ENCODE peak calls at places on chromosomes 1 and 21, in five cellular contexts. One of them, this sample, is unnamed.

GRCh38 chr1:12188115-12188514 is 21.3 kb downstream of the TNFRSF1B start:
- DNase-seq in epithelial cell of proximal tubule: no peak
- DNase-seq in CD8-positive, alpha-beta memory T cell: no peak
- DNase-seq in GM12865: no peak
- DNase-seq in epithelial cell of esophagus: no peak
- DNase-seq in this sample: no peak

GRCh38 chr1:23254584-23254983 is 37.3 kb upstream of the HTR1D start:
- DNase-seq in epithelial cell of proximal tubule: no peak
- DNase-seq in CD8-positive, alpha-beta memory T cell: no peak
- DNase-seq in GM12865: no peak
- DNase-seq in epithelial cell of esophagus: no peak
- DNase-seq in this sample: no peak

GRCh38 chr1:201508809-201509208 is 1.9 kb upstream of the CSRP1 start:
- DNase-seq in epithelial cell of proximal tubule: no peak
- DNase-seq in CD8-positive, alpha-beta memory T cell: no peak
- DNase-seq in GM12865: no peak
- DNase-seq in epithelial cell of esophagus: peak; percentile 29
- DNase-seq in this sample: no peak

GRCh38 chr1:79815115-79815514 is 808.6 kb upstream of the ADGRL4 start:
- DNase-seq in epithelial cell of proximal tubule: no peak
- DNase-seq in CD8-positive, alpha-beta memory T cell: no peak
- DNase-seq in GM12865: no peak
- DNase-seq in epithelial cell of esophagus: no peak
- DNase-seq in this sample: no peak

GRCh38 chr1:85579619-85580018 is 942 bp upstream of the CCN1 start:
- DNase-seq in epithelial cell of proximal tubule: no peak
- DNase-seq in CD8-positive, alpha-beta memory T cell: no peak
- DNase-seq in GM12865: no peak
- DNase-seq in epithelial cell of esophagus: no peak
- DNase-seq in this sample: peak; percentile 66

GRCh38 chr1:45974541-45975269 is 157.7 kb downstream of the PIK3R3 start:
- DNase-seq in epithelial cell of proximal tubule: no peak
- DNase-seq in CD8-positive, alpha-beta memory T cell: no peak
- DNase-seq in GM12865: no peak
- DNase-seq in epithelial cell of esophagus: peak; percentile 81
- DNase-seq in this sample: no peak

GRCh38 chr1:48061162-48062136 is 64.3 kb upstream of the TRABD2B start:
- DNase-seq in epithelial cell of proximal tubule: no peak
- DNase-seq in CD8-positive, alpha-beta memory T cell: no peak
- DNase-seq in GM12865: peak; percentile 44
- DNase-seq in epithelial cell of esophagus: peak; percentile 68
- DNase-seq in this sample: peak; percentile 13

GRCh38 chr1:198492872-198493271 is 47.6 kb downstream of the ATP6V1G3 start:
- DNase-seq in epithelial cell of proximal tubule: no peak
- DNase-seq in CD8-positive, alpha-beta memory T cell: no peak
- DNase-seq in GM12865: no peak
- DNase-seq in epithelial cell of esophagus: peak; percentile 54
- DNase-seq in this sample: peak; percentile 59

GRCh38 chr1:1044455-1044854 is 24.5 kb downstream of the AGRN start:
- DNase-seq in epithelial cell of proximal tubule: no peak
- DNase-seq in CD8-positive, alpha-beta memory T cell: no peak
- DNase-seq in GM12865: no peak
- DNase-seq in epithelial cell of esophagus: no peak
- DNase-seq in this sample: no peak

GRCh38 chr1:154971341-154971998 is 923 bp upstream of the SHC1 start:
- DNase-seq in epithelial cell of proximal tubule: no peak
- DNase-seq in CD8-positive, alpha-beta memory T cell: no peak
- DNase-seq in GM12865: no peak
- DNase-seq in epithelial cell of esophagus: peak; percentile 85
- DNase-seq in this sample: no peak

GRCh38 chr1:31576201-31576669 is at the start of gene TINAGL1:
- DNase-seq in epithelial cell of proximal tubule: no peak
- DNase-seq in CD8-positive, alpha-beta memory T cell: no peak
- DNase-seq in GM12865: no peak
- DNase-seq in epithelial cell of esophagus: peak; percentile 83
- DNase-seq in this sample: no peak

GRCh38 chr1:41239988-41240610 is 2.0 kb downstream of the SCMH1 start:
- DNase-seq in epithelial cell of proximal tubule: peak; percentile 35
- DNase-seq in CD8-positive, alpha-beta memory T cell: no peak
- DNase-seq in GM12865: peak; percentile 63
- DNase-seq in epithelial cell of esophagus: peak; percentile 56
- DNase-seq in this sample: peak; percentile 19

GRCh38 chr1:159279754-159280153 is 22.4 kb upstream of the FCER1A start:
- DNase-seq in epithelial cell of proximal tubule: no peak
- DNase-seq in CD8-positive, alpha-beta memory T cell: no peak
- DNase-seq in GM12865: no peak
- DNase-seq in epithelial cell of esophagus: no peak
- DNase-seq in this sample: no peak

GRCh38 chr1:233664254-233664653 is 50.3 kb downstream of the KCNK1 start:
- DNase-seq in epithelial cell of proximal tubule: no peak
- DNase-seq in CD8-positive, alpha-beta memory T cell: no peak
- DNase-seq in GM12865: no peak
- DNase-seq in epithelial cell of esophagus: peak; percentile 61
- DNase-seq in this sample: no peak

GRCh38 chr1:22772054-22772453 is 61.4 kb downstream of the EPHB2 start:
- DNase-seq in epithelial cell of proximal tubule: no peak
- DNase-seq in CD8-positive, alpha-beta memory T cell: no peak
- DNase-seq in GM12865: no peak
- DNase-seq in epithelial cell of esophagus: no peak
- DNase-seq in this sample: no peak

GRCh38 chr1:209653915-209654351 is 1.7 kb upstream of the LAMB3 start:
- DNase-seq in epithelial cell of proximal tubule: no peak
- DNase-seq in CD8-positive, alpha-beta memory T cell: no peak
- DNase-seq in GM12865: no peak
- DNase-seq in epithelial cell of esophagus: peak; percentile 91
- DNase-seq in this sample: no peak

GRCh38 chr1:24090736-24091135 is 21.2 kb downstream of the MYOM3 start:
- DNase-seq in epithelial cell of proximal tubule: no peak
- DNase-seq in CD8-positive, alpha-beta memory T cell: no peak
- DNase-seq in GM12865: no peak
- DNase-seq in epithelial cell of esophagus: no peak
- DNase-seq in this sample: no peak

GRCh38 chr1:232533328-232533727 is 96.6 kb downstream of the SIPA1L2 start:
- DNase-seq in epithelial cell of proximal tubule: no peak
- DNase-seq in CD8-positive, alpha-beta memory T cell: no peak
- DNase-seq in GM12865: no peak
- DNase-seq in epithelial cell of esophagus: no peak
- DNase-seq in this sample: no peak

GRCh38 chr21:41926068-41926806 is 27.6 kb downstream of the C2CD2 start:
- DNase-seq in epithelial cell of proximal tubule: peak; percentile 41
- DNase-seq in CD8-positive, alpha-beta memory T cell: no peak
- DNase-seq in GM12865: peak; percentile 78
- DNase-seq in epithelial cell of esophagus: peak; percentile 36
- DNase-seq in this sample: no peak

GRCh38 chr1:9900142-9901043 is 9.7 kb downstream of the CTNNBIP1 start:
- DNase-seq in epithelial cell of proximal tubule: no peak
- DNase-seq in CD8-positive, alpha-beta memory T cell: no peak
- DNase-seq in GM12865: peak; percentile 51
- DNase-seq in epithelial cell of esophagus: no peak
- DNase-seq in this sample: no peak

GRCh38 chr1:168472244-168472643 is 71.6 kb downstream of the XCL2 start:
- DNase-seq in epithelial cell of proximal tubule: no peak
- DNase-seq in CD8-positive, alpha-beta memory T cell: no peak
- DNase-seq in GM12865: no peak
- DNase-seq in epithelial cell of esophagus: no peak
- DNase-seq in this sample: no peak

GRCh38 chr1:22791736-22792325 is 81.2 kb downstream of the EPHB2 start:
- DNase-seq in epithelial cell of proximal tubule: no peak
- DNase-seq in CD8-positive, alpha-beta memory T cell: no peak
- DNase-seq in GM12865: no peak
- DNase-seq in epithelial cell of esophagus: no peak
- DNase-seq in this sample: no peak

GRCh38 chr1:223720987-223721591 is 8.8 kb downstream of the CAPN2 start:
- DNase-seq in epithelial cell of proximal tubule: peak; percentile 83
- DNase-seq in CD8-positive, alpha-beta memory T cell: no peak
- DNase-seq in GM12865: no peak
- DNase-seq in epithelial cell of esophagus: peak; percentile 84
- DNase-seq in this sample: no peak

GRCh38 chr1:161501234-161501633 is 4.0 kb upstream of the FCGR2A start:
- DNase-seq in epithelial cell of proximal tubule: no peak
- DNase-seq in CD8-positive, alpha-beta memory T cell: no peak
- DNase-seq in GM12865: no peak
- DNase-seq in epithelial cell of esophagus: no peak
- DNase-seq in this sample: no peak

GRCh38 chr1:66725885-66726665 is 26.2 kb upstream of the DYNLT5 start:
- DNase-seq in epithelial cell of proximal tubule: peak; percentile 30
- DNase-seq in CD8-positive, alpha-beta memory T cell: peak; percentile 8
- DNase-seq in GM12865: peak; percentile 84
- DNase-seq in epithelial cell of esophagus: peak; percentile 73
- DNase-seq in this sample: peak; percentile 46

GRCh38 chr1:100969336-100969735 is 56.2 kb downstream of the DPH5 start:
- DNase-seq in epithelial cell of proximal tubule: no peak
- DNase-seq in CD8-positive, alpha-beta memory T cell: no peak
- DNase-seq in GM12865: no peak
- DNase-seq in epithelial cell of esophagus: no peak
- DNase-seq in this sample: no peak

GRCh38 chr1:218368686-218369085 is 23.6 kb downstream of the TGFB2 start:
- DNase-seq in epithelial cell of proximal tubule: no peak
- DNase-seq in CD8-positive, alpha-beta memory T cell: no peak
- DNase-seq in GM12865: no peak
- DNase-seq in epithelial cell of esophagus: no peak
- DNase-seq in this sample: no peak

GRCh38 chr21:46515109-46515508 is 56.4 kb downstream of the DIP2A start:
- DNase-seq in epithelial cell of proximal tubule: no peak
- DNase-seq in CD8-positive, alpha-beta memory T cell: no peak
- DNase-seq in GM12865: no peak
- DNase-seq in epithelial cell of esophagus: peak; percentile 76
- DNase-seq in this sample: no peak

GRCh38 chr1:23644555-23644866 is 47.1 kb upstream of the RPL11 start:
- DNase-seq in epithelial cell of proximal tubule: no peak
- DNase-seq in CD8-positive, alpha-beta memory T cell: no peak
- DNase-seq in GM12865: no peak
- DNase-seq in epithelial cell of esophagus: no peak
- DNase-seq in this sample: no peak

GRCh38 chr1:183516725-183517124 is 44.4 kb downstream of the SMG7 start:
- DNase-seq in epithelial cell of proximal tubule: no peak
- DNase-seq in CD8-positive, alpha-beta memory T cell: no peak
- DNase-seq in GM12865: no peak
- DNase-seq in epithelial cell of esophagus: no peak
- DNase-seq in this sample: no peak

GRCh38 chr21:44272231-44272858 is 10.6 kb upstream of the DNMT3L start:
- DNase-seq in epithelial cell of proximal tubule: no peak
- DNase-seq in CD8-positive, alpha-beta memory T cell: no peak
- DNase-seq in GM12865: no peak
- DNase-seq in epithelial cell of esophagus: no peak
- DNase-seq in this sample: no peak

GRCh38 chr1:32062867-32063230 is 9.9 kb upstream of the TMEM39B start:
- DNase-seq in epithelial cell of proximal tubule: no peak
- DNase-seq in CD8-positive, alpha-beta memory T cell: no peak
- DNase-seq in GM12865: no peak
- DNase-seq in epithelial cell of esophagus: no peak
- DNase-seq in this sample: no peak

GRCh38 chr1:56065729-56066128 is 513.6 kb downstream of the PLPP3 start:
- DNase-seq in epithelial cell of proximal tubule: no peak
- DNase-seq in CD8-positive, alpha-beta memory T cell: no peak
- DNase-seq in GM12865: no peak
- DNase-seq in epithelial cell of esophagus: no peak
- DNase-seq in this sample: no peak
- H3K4me3 ChIP-seq in epithelial cell of proximal tubule: no peak overlapping the region
- H3K4me3 ChIP-seq in CD8-positive, alpha-beta memory T cell: no peak overlapping the region
- H3K4me3 ChIP-seq in GM12865: no peak overlapping the region
- H3K4me3 ChIP-seq in epithelial cell of esophagus: no peak overlapping the region
- H3K4me3 ChIP-seq in this sample: no peak overlapping the region

DNA sequence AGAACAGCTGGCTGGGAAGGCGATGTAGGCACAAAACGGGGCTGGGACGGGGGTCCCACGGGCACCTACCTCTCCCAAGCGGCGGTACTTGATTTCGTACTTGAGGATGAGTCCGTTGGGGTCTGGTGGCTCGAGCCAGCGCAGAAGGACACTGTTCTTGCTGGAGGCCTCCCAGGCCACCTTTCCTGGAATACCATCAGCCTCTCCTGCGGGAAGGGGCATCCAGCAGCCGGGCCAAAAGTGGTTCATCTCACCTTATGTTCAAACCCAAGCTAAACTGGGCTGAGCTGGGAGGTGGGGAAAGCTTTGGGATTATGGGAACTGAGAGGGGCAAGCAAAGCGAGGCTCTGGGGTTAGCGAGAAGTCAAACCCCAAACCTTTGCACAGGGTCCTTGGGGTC is 14.3 kb downstream of the INSRR start:
- DNase-seq in epithelial cell of proximal tubule: no peak
- DNase-seq in CD8-positive, alpha-beta memory T cell: no peak
- DNase-seq in GM12865: no peak
- DNase-seq in epithelial cell of esophagus: no peak
- DNase-seq in this sample: no peak
- H3K4me3 ChIP-seq in epithelial cell of proximal tubule: no peak overlapping the region
- H3K4me3 ChIP-seq in CD8-positive, alpha-beta memory T cell: no peak overlapping the region
- H3K4me3 ChIP-seq in GM12865: no peak overlapping the region
- H3K4me3 ChIP-seq in epithelial cell of esophagus: no peak overlapping the region
- H3K4me3 ChIP-seq in this sample: no peak overlapping the region

DNA sequence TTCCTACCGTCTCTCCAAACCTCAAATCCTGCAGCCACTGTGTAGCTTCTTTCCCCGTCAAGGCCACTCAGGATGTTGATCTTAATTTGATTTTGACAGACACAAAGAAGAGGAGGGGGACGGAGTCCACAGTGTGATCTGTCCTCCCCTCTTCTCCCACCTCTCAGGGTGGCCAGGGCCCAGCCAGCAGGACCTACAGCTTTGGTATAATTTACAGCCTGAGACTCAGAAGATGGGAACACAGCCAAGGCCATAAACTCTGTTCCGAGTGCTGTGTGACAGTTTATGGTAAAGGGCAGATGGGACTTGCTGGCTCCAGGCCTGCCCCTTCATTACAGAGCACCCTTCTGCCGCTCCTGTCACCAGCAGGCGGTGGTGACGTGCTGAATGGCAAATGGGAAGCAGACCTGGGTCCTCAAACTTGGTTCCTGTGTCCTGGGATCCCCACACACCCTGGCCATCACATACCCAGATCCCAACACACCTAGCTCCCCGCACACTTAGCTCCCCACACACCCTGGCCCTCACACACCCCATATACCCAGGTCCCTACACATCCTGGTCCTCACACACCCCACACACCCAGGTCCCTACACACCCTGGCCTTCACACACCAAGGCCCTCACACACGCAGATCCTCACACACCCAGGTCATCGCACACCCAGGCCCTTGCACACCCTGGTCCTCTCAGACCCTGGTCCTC is 71.7 kb downstream of the CD2 start:
- DNase-seq in epithelial cell of proximal tubule: no peak
- DNase-seq in CD8-positive, alpha-beta memory T cell: no peak
- DNase-seq in GM12865: no peak
- DNase-seq in epithelial cell of esophagus: no peak
- DNase-seq in this sample: no peak
- H3K4me3 ChIP-seq in epithelial cell of proximal tubule: no peak overlapping the region
- H3K4me3 ChIP-seq in CD8-positive, alpha-beta memory T cell: no peak overlapping the region
- H3K4me3 ChIP-seq in GM12865: no peak overlapping the region
- H3K4me3 ChIP-seq in epithelial cell of esophagus: no peak overlapping the region
- H3K4me3 ChIP-seq in this sample: no peak overlapping the region

GRCh38 chr1:153534226-153534932 is 1.4 kb downstream of the S100A6 start:
- DNase-seq in epithelial cell of proximal tubule: no peak
- DNase-seq in CD8-positive, alpha-beta memory T cell: no peak
- DNase-seq in GM12865: no peak
- DNase-seq in epithelial cell of esophagus: peak; percentile 37
- DNase-seq in this sample: no peak
- H3K4me3 ChIP-seq in epithelial cell of proximal tubule: peak overlapping the region; percentile 89
- H3K4me3 ChIP-seq in CD8-positive, alpha-beta memory T cell: peak overlapping the region; percentile 95
- H3K4me3 ChIP-seq in GM12865: no peak overlapping the region
- H3K4me3 ChIP-seq in epithelial cell of esophagus: peak overlapping the region; percentile 68
- H3K4me3 ChIP-seq in this sample: peak overlapping the region; percentile 82

This sample was measured in astrocyte of the cerebellum.